ENCODE peak calls at places on chromosomes 5 and 9, in ten cellular contexts. One of them, this sample, is unnamed.

GRCh38 chr5:25568989-25569625 is 924.3 kb upstream of the CDH10 start:
- DNase-seq in HepG2: no peak
- DNase-seq in adrenal gland: no peak
- DNase-seq in K562: peak; percentile 4
- DNase-seq in stomach: no peak
- DNase-seq in psoas muscle: no peak
- DNase-seq in Peyer's patch: no peak
- DNase-seq in endothelial cell of umbilical vein: no peak
- DNase-seq in prostate gland: no peak
- DNase-seq in HL-60: peak; percentile 31
- DNase-seq in this sample: no peak

GRCh38 chr9:127705577-127706215 is 1.1 kb upstream of the CFAP157 start:
- DNase-seq in HepG2: no peak
- DNase-seq in adrenal gland: no peak
- DNase-seq in K562: no peak
- DNase-seq in stomach: no peak
- DNase-seq in psoas muscle: no peak
- DNase-seq in Peyer's patch: no peak
- DNase-seq in endothelial cell of umbilical vein: no peak
- DNase-seq in prostate gland: no peak
- DNase-seq in HL-60: no peak
- DNase-seq in this sample: no peak

GRCh38 chr5:44332360-44332971 is 56.8 kb downstream of the FGF10 start:
- DNase-seq in HepG2: peak; percentile 17
- DNase-seq in adrenal gland: no peak
- DNase-seq in K562: peak; percentile 10
- DNase-seq in stomach: no peak
- DNase-seq in psoas muscle: no peak
- DNase-seq in Peyer's patch: no peak
- DNase-seq in endothelial cell of umbilical vein: peak; percentile 52
- DNase-seq in prostate gland: no peak
- DNase-seq in HL-60: no peak
- DNase-seq in this sample: peak; percentile 57

GRCh38 chr9:77421506-77422265 is 226.4 kb downstream of the GNA14 start:
- DNase-seq in HepG2: no peak
- DNase-seq in adrenal gland: no peak
- DNase-seq in K562: no peak
- DNase-seq in stomach: no peak
- DNase-seq in psoas muscle: no peak
- DNase-seq in Peyer's patch: no peak
- DNase-seq in endothelial cell of umbilical vein: peak; percentile 81
- DNase-seq in prostate gland: no peak
- DNase-seq in HL-60: no peak
- DNase-seq in this sample: no peak

GRCh38 chr5:35436441-35437057 is 181.1 kb upstream of the SPEF2 start:
- DNase-seq in HepG2: peak; percentile 47
- DNase-seq in adrenal gland: peak; percentile 28
- DNase-seq in K562: peak; percentile 16
- DNase-seq in stomach: no peak
- DNase-seq in psoas muscle: no peak
- DNase-seq in Peyer's patch: no peak
- DNase-seq in endothelial cell of umbilical vein: peak; percentile 32
- DNase-seq in prostate gland: peak; percentile 7
- DNase-seq in HL-60: peak; percentile 36
- DNase-seq in this sample: peak; percentile 27

GRCh38 chr5:71699751-71700150 is 19.3 kb upstream of the CARTPT start:
- DNase-seq in HepG2: no peak
- DNase-seq in adrenal gland: no peak
- DNase-seq in K562: no peak
- DNase-seq in stomach: no peak
- DNase-seq in psoas muscle: no peak
- DNase-seq in Peyer's patch: no peak
- DNase-seq in endothelial cell of umbilical vein: peak; percentile 74
- DNase-seq in prostate gland: no peak
- DNase-seq in HL-60: no peak
- DNase-seq in this sample: no peak

GRCh38 chr5:119255571-119256356 is 100.1 kb upstream of the TNFAIP8 start:
- DNase-seq in HepG2: peak; percentile 74
- DNase-seq in adrenal gland: no peak
- DNase-seq in K562: peak; percentile 28
- DNase-seq in stomach: no peak
- DNase-seq in psoas muscle: no peak
- DNase-seq in Peyer's patch: no peak
- DNase-seq in endothelial cell of umbilical vein: peak; percentile 28
- DNase-seq in prostate gland: no peak
- DNase-seq in HL-60: no peak
- DNase-seq in this sample: peak; percentile 68

GRCh38 chr5:142544946-142545652 is 140.8 kb downstream of the FGF1 start:
- DNase-seq in HepG2: no peak
- DNase-seq in adrenal gland: no peak
- DNase-seq in K562: no peak
- DNase-seq in stomach: no peak
- DNase-seq in psoas muscle: no peak
- DNase-seq in Peyer's patch: no peak
- DNase-seq in endothelial cell of umbilical vein: no peak
- DNase-seq in prostate gland: no peak
- DNase-seq in HL-60: no peak
- DNase-seq in this sample: no peak

GRCh38 chr9:14336244-14336643 is 22.3 kb upstream of the NFIB start:
- DNase-seq in HepG2: no peak
- DNase-seq in adrenal gland: no peak
- DNase-seq in K562: no peak
- DNase-seq in stomach: no peak
- DNase-seq in psoas muscle: no peak
- DNase-seq in Peyer's patch: no peak
- DNase-seq in endothelial cell of umbilical vein: no peak
- DNase-seq in prostate gland: no peak
- DNase-seq in HL-60: no peak
- DNase-seq in this sample: no peak

GRCh38 chr9:14326264-14326826 is 12.4 kb upstream of the NFIB start:
- DNase-seq in HepG2: no peak
- DNase-seq in adrenal gland: no peak
- DNase-seq in K562: no peak
- DNase-seq in stomach: no peak
- DNase-seq in psoas muscle: no peak
- DNase-seq in Peyer's patch: no peak
- DNase-seq in endothelial cell of umbilical vein: peak; percentile 52
- DNase-seq in prostate gland: peak; percentile 75
- DNase-seq in HL-60: no peak
- DNase-seq in this sample: peak; percentile 79

GRCh38 chr9:14331120-14331519 is 17.2 kb upstream of the NFIB start:
- DNase-seq in HepG2: no peak
- DNase-seq in adrenal gland: peak; percentile 56
- DNase-seq in K562: no peak
- DNase-seq in stomach: no peak
- DNase-seq in psoas muscle: no peak
- DNase-seq in Peyer's patch: no peak
- DNase-seq in endothelial cell of umbilical vein: no peak
- DNase-seq in prostate gland: no peak
- DNase-seq in HL-60: no peak
- DNase-seq in this sample: no peak
- H3K27me3 ChIP-seq in HepG2: no peaks in the 10 kb centered on the region
- H3K27me3 ChIP-seq in adrenal gland: no peaks in the 10 kb centered on the region
- H3K27me3 ChIP-seq in K562: no peaks in the 10 kb centered on the region
- H3K27me3 ChIP-seq in stomach: no peaks in the 10 kb centered on the region
- H3K27me3 ChIP-seq in psoas muscle: no peaks in the 10 kb centered on the region
- H3K27me3 ChIP-seq in Peyer's patch: no peaks in the 10 kb centered on the region
- H3K27me3 ChIP-seq in endothelial cell of umbilical vein: no peaks in the 10 kb centered on the region
- H3K27me3 ChIP-seq in prostate gland: no peaks in the 10 kb centered on the region
- H3K27me3 ChIP-seq in HL-60: no peaks in the 10 kb centered on the region
- H3K27me3 ChIP-seq in this sample: no peaks in the 10 kb centered on the region

GRCh38 chr5:124651663-124652513 is 94.6 kb downstream of the ZNF608 start:
- DNase-seq in HepG2: peak; percentile 52
- DNase-seq in adrenal gland: peak; percentile 79
- DNase-seq in K562: peak; percentile 94
- DNase-seq in stomach: peak; percentile 82
- DNase-seq in psoas muscle: peak; percentile 81
- DNase-seq in Peyer's patch: peak; percentile 75
- DNase-seq in endothelial cell of umbilical vein: peak; percentile 92
- DNase-seq in prostate gland: peak; percentile 82
- DNase-seq in HL-60: peak; percentile 1
- DNase-seq in this sample: peak; percentile 60

GRCh38 chr5:124652892-124653441 is 93.5 kb downstream of the ZNF608 start:
- DNase-seq in HepG2: no peak
- DNase-seq in adrenal gland: no peak
- DNase-seq in K562: no peak
- DNase-seq in stomach: no peak
- DNase-seq in psoas muscle: no peak
- DNase-seq in Peyer's patch: no peak
- DNase-seq in endothelial cell of umbilical vein: no peak
- DNase-seq in prostate gland: no peak
- DNase-seq in HL-60: no peak
- DNase-seq in this sample: no peak

GRCh38 chr5:124652514-124652819 is 94.0 kb downstream of the ZNF608 start:
- DNase-seq in HepG2: no peak
- DNase-seq in adrenal gland: no peak
- DNase-seq in K562: no peak
- DNase-seq in stomach: no peak
- DNase-seq in psoas muscle: no peak
- DNase-seq in Peyer's patch: no peak
- DNase-seq in endothelial cell of umbilical vein: no peak
- DNase-seq in prostate gland: no peak
- DNase-seq in HL-60: no peak
- DNase-seq in this sample: no peak

GRCh38 chr5:124649548-124650501 is 96.6 kb downstream of the ZNF608 start:
- DNase-seq in HepG2: no peak
- DNase-seq in adrenal gland: peak; percentile 44
- DNase-seq in K562: peak; percentile 46
- DNase-seq in stomach: peak; percentile 77
- DNase-seq in psoas muscle: peak; percentile 63
- DNase-seq in Peyer's patch: peak; percentile 90
- DNase-seq in endothelial cell of umbilical vein: peak; percentile 98
- DNase-seq in prostate gland: no peak
- DNase-seq in HL-60: peak; percentile 80
- DNase-seq in this sample: peak; percentile 78

DNA sequence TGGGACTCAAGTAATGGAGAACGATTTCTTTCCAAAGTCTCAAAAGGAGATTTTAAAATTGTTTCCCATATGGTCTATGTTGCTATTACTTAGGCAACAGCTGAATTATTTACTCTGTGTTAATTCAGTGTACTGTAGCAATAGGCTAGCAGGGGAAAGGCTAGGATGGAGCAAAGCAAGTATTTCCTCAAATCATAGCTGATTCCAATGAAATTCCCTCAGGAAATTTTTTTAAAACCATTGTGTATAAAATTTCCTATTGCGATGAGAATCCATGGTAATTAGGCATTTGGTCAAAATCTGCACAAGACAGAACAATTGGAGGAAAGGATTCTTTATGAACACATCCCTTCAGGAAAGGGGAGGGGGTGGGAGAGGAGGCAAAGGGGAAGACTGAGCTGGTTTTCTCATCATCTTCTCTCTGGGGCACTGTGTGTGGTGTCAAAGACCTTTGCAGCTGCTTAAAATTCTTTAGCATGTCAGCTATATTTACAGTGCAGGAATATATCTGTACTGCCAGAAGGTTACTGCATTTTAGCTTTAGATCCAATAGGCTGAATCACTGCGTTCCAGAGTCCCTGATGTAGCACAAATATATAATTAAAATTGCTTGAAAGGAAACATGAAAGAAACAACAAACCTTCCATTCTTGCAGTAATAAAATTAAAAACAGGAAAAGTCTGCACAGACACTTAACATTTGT is 95.3 kb downstream of the ZNF608 start:
- DNase-seq in HepG2: no peak
- DNase-seq in adrenal gland: no peak
- DNase-seq in K562: no peak
- DNase-seq in stomach: no peak
- DNase-seq in psoas muscle: no peak
- DNase-seq in Peyer's patch: no peak
- DNase-seq in endothelial cell of umbilical vein: peak; percentile 98
- DNase-seq in prostate gland: no peak
- DNase-seq in HL-60: no peak
- DNase-seq in this sample: no peak
- H3K4me3 ChIP-seq in HepG2: peak overlapping the region; percentile 66
- H3K4me3 ChIP-seq in adrenal gland: no peak overlapping the region
- H3K4me3 ChIP-seq in K562: peak overlapping the region; percentile 43
- H3K4me3 ChIP-seq in stomach: peak overlapping the region; percentile 52
- H3K4me3 ChIP-seq in psoas muscle: peak overlapping the region; percentile 77
- H3K4me3 ChIP-seq in Peyer's patch: peak overlapping the region; percentile 46
- H3K4me3 ChIP-seq in endothelial cell of umbilical vein: no peak overlapping the region
- H3K4me3 ChIP-seq in prostate gland: peak overlapping the region; percentile 48
- H3K4me3 ChIP-seq in HL-60: peak overlapping the region; percentile 40
- H3K4me3 ChIP-seq in this sample: peak overlapping the region; percentile 65

GRCh38 chr9:15824310-15824709 is 271.5 kb downstream of the CCDC171 start:
- DNase-seq in HepG2: peak; percentile 28
- DNase-seq in adrenal gland: no peak
- DNase-seq in K562: no peak
- DNase-seq in stomach: no peak
- DNase-seq in psoas muscle: no peak
- DNase-seq in Peyer's patch: no peak
- DNase-seq in endothelial cell of umbilical vein: peak; percentile 23
- DNase-seq in prostate gland: no peak
- DNase-seq in HL-60: no peak
- DNase-seq in this sample: peak; percentile 27
- TF ChIP-seq CTCF in HepG2: peak; percentile 40
- TF ChIP-seq CTCF in adrenal gland: no peak
- TF ChIP-seq CTCF in K562: no peak
- TF ChIP-seq CTCF in stomach: no peak
- TF ChIP-seq CTCF in psoas muscle: no peak
- TF ChIP-seq CTCF in Peyer's patch: no peak
- TF ChIP-seq CTCF in endothelial cell of umbilical vein: no peak
- TF ChIP-seq CTCF in prostate gland: no peak
- TF ChIP-seq CTCF in HL-60: no peak
- TF ChIP-seq CTCF in this sample: peak; percentile 1

GRCh38 chr9:21766096-21766495 is 36.3 kb upstream of the MTAP start:
- DNase-seq in HepG2: peak; percentile 7
- DNase-seq in adrenal gland: no peak
- DNase-seq in K562: no peak
- DNase-seq in stomach: no peak
- DNase-seq in psoas muscle: no peak
- DNase-seq in Peyer's patch: no peak
- DNase-seq in endothelial cell of umbilical vein: no peak
- DNase-seq in prostate gland: no peak
- DNase-seq in HL-60: no peak
- DNase-seq in this sample: no peak

GRCh38 chr9:21761309-21761901 is 41.0 kb upstream of the MTAP start:
- DNase-seq in HepG2: no peak
- DNase-seq in adrenal gland: no peak
- DNase-seq in K562: no peak
- DNase-seq in stomach: no peak
- DNase-seq in psoas muscle: no peak
- DNase-seq in Peyer's patch: no peak
- DNase-seq in endothelial cell of umbilical vein: no peak
- DNase-seq in prostate gland: no peak
- DNase-seq in HL-60: no peak
- DNase-seq in this sample: no peak

GRCh38 chr9:21758540-21758939 is 43.9 kb upstream of the MTAP start:
- DNase-seq in HepG2: no peak
- DNase-seq in adrenal gland: no peak
- DNase-seq in K562: no peak
- DNase-seq in stomach: no peak
- DNase-seq in psoas muscle: no peak
- DNase-seq in Peyer's patch: no peak
- DNase-seq in endothelial cell of umbilical vein: no peak
- DNase-seq in prostate gland: no peak
- DNase-seq in HL-60: no peak
- DNase-seq in this sample: peak; percentile 81

GRCh38 chr9:21764736-21765245 is 37.6 kb upstream of the MTAP start:
- DNase-seq in HepG2: peak; percentile 1
- DNase-seq in adrenal gland: no peak
- DNase-seq in K562: no peak
- DNase-seq in stomach: no peak
- DNase-seq in psoas muscle: no peak
- DNase-seq in Peyer's patch: no peak
- DNase-seq in endothelial cell of umbilical vein: no peak
- DNase-seq in prostate gland: no peak
- DNase-seq in HL-60: no peak
- DNase-seq in this sample: no peak

DNA sequence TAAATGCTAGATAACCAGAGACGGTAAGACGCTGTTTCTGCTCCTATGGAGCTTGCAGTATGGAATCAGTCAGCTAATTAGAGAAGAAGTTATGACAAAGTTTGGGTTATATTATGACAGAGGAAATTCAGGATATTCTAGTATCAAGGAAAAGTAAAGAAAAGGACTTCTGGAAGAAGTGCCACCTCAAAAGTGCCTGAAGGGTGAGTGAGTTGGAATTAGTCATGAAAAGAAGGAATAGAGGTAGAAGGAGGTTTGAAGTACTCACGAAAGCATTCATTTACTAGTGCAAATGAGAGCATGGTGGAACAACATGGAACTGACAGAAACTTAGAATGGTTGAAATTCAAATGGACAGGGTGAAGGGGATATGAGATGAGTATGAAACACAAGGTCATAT is 40.4 kb upstream of the MTAP start:
- DNase-seq in HepG2: no peak
- DNase-seq in adrenal gland: no peak
- DNase-seq in K562: no peak
- DNase-seq in stomach: no peak
- DNase-seq in psoas muscle: no peak
- DNase-seq in Peyer's patch: no peak
- DNase-seq in endothelial cell of umbilical vein: no peak
- DNase-seq in prostate gland: no peak
- DNase-seq in HL-60: no peak
- DNase-seq in this sample: peak; percentile 53
- H3K27me3 ChIP-seq in HepG2: no peaks in the 10 kb centered on the region
- H3K27me3 ChIP-seq in adrenal gland: peaks cover 8% of the 10 kb centered on the region
- H3K27me3 ChIP-seq in K562: no peaks in the 10 kb centered on the region
- H3K27me3 ChIP-seq in stomach: no peaks in the 10 kb centered on the region
- H3K27me3 ChIP-seq in psoas muscle: no peaks in the 10 kb centered on the region
- H3K27me3 ChIP-seq in Peyer's patch: no peaks in the 10 kb centered on the region
- H3K27me3 ChIP-seq in endothelial cell of umbilical vein: peaks cover 1% of the 10 kb centered on the region
- H3K27me3 ChIP-seq in prostate gland: no peaks in the 10 kb centered on the region
- H3K27me3 ChIP-seq in HL-60: no peaks in the 10 kb centered on the region
- H3K27me3 ChIP-seq in this sample: no peaks in the 10 kb centered on the region

This sample was measured in bronchial epithelial cell.